ENCODE peak calls at places on chromosome 7, in seven cellular contexts. J, M, Y, Q, N, G and F are unnamed samples.
A peak's percentile ranks its signal among the peaks of the same experiment; 100 is the strongest.

GRCh38 chr7:21580073-21580521 is 37.3 kb downstream of the DNAH11 start:
- DNase-seq in Y (peak; percentile 23), J (peak; percentile 11), N (peak; percentile 94), Q (no peak), G (no peak), M (no peak), F (no peak)

GRCh38 chr7:90897961-90898469 is 301.9 kb downstream of the CDK14 start:
- DNase-seq in Y (peak; percentile 8), N (no peak), Q (no peak), J (no peak), M (no peak), G (no peak), F (no peak)

GRCh38 chr7:129433823-129434171 is 435 bp upstream of the STRIP2 start:
- DNase-seq in Q (peak; percentile 27), Y (no peak), J (peak; percentile 52), M (no peak), N (no peak), G (peak; percentile 89), F (no peak)

GRCh38 chr7:7581531-7582179 is 15.0 kb downstream of the MIOS start:
- DNase-seq in J (no peak), M (no peak), Q (no peak), G (no peak), N (no peak), Y (no peak), F (no peak)

GRCh38 chr7:25009271-25009670 is 29.3 kb upstream of the OSBPL3 start:
- DNase-seq in J (peak; percentile 36), G (no peak), N (peak; percentile 95), Y (no peak), Q (no peak), M (no peak), F (no peak)

GRCh38 chr7:31261373-31261772 is 79.2 kb downstream of the NEUROD6 start:
- DNase-seq in Y (no peak), J (no peak), Q (no peak), N (no peak), G (no peak), M (no peak), F (no peak)

GRCh38 chr7:7173956-7174632 is 8.2 kb upstream of the C1GALT1 start:
- DNase-seq in J (no peak), Q (no peak), M (no peak), Y (no peak), N (no peak), G (no peak), F (no peak)

GRCh38 chr7:17560516-17560915 is 262.1 kb downstream of the AHR start:
- DNase-seq in Y (no peak), G (no peak), M (no peak), Q (no peak), J (peak; percentile 13), N (no peak), F (no peak)

GRCh38 chr7:11760372-11760771 is 71.6 kb downstream of the THSD7A start:
- DNase-seq in G (peak; percentile 64), Y (no peak), Q (no peak), M (no peak), N (peak; percentile 28), J (peak; percentile 64), F (no peak)

GRCh38 chr7:50346548-50347497 is 42.3 kb downstream of the IKZF1 start:
- DNase-seq in M (no peak), Y (no peak), J (no peak), G (no peak), Q (no peak), N (no peak), F (no peak)

GRCh38 chr7:36440880-36441279 is 51.2 kb downstream of the ANLN start:
- DNase-seq in J (peak; percentile 37), N (peak; percentile 61), Y (no peak), G (peak; percentile 53), Q (no peak), M (no peak), F (no peak)

GRCh38 chr7:30674876-30675275 is 7.4 kb downstream of the CRHR2 start:
- DNase-seq in G (no peak), J (no peak), Y (no peak), Q (no peak), N (no peak), M (no peak), F (no peak)

GRCh38 chr7:22194633-22195273 is 162.2 kb downstream of the RAPGEF5 start:
- DNase-seq in N (no peak), J (no peak), Y (no peak), G (no peak), Q (no peak), M (no peak), F (no peak)

GRCh38 chr7:113770146-113770738 is 148.6 kb downstream of the PPP1R3A start:
- DNase-seq in J (no peak), G (no peak), M (no peak), Q (no peak), Y (no peak), N (no peak), F (no peak)

DNA sequence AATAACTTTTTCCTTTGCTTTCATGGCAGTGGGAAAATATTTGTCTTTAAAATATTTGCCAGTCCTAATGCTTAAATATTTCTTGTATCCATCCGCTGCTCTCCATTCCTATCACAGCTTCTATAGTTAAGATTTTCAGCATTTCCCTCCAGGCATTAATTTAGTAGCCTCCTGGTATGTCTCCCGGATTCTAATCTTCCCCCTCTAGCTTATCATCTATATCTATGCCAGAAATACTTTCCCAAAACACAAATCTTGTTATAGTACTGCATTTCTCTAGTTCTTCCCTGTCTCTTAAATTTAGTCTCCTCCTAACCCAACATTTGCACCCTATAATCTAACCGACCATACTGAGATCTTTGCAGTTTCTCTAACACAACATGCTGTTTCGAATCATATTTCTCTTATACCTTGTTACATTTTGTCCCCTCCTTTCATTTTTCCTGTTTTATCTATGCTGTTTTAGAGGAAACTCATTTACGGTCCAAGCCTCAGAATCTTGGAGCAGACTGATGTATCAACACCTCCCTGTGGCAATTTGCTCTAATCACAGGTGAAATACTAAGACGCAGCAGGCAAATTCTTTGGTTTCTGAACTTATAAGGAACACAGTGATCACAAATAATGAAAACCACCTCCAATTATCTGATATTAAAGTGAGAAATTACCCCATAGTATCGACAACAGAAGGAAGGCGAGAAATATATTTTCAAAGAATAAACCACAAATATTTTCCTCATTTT is 10.3 kb downstream of the CNTNAP2 start:
- DNase-seq in M (no peak), G (no peak), N (no peak), Y (no peak), Q (no peak), J (no peak), F (no peak)
- TF ChIP-seq CTCF in M (no peak), G (no peak), N (no peak), Y (no peak), Q (no peak), J (no peak), F (no peak)

GRCh38 chr7:1122832-1123501 is 35.1 kb downstream of the GPER1 start:
- DNase-seq in N (no peak), M (no peak), Q (no peak), J (no peak), G (no peak), Y (no peak), F (no peak)

GRCh38 chr7:1124816-1125602 is 35.0 kb downstream of the ZFAND2A start:
- DNase-seq in Y (no peak), G (no peak), M (no peak), J (no peak), N (peak; percentile 17), Q (no peak), F (no peak)

GRCh38 chr7:1121886-1122831 is 34.2 kb downstream of the GPER1 start:
- DNase-seq in M (no peak), J (no peak), Q (no peak), G (no peak), Y (no peak), N (no peak), F (no peak)

GRCh38 chr7:1124164-1124563 is 35.8 kb downstream of the ZFAND2A start:
- DNase-seq in Y (no peak), Q (no peak), J (no peak), N (no peak), G (no peak), M (no peak), F (no peak)

GRCh38 chr7:1123721-1124120 is 35.8 kb downstream of the GPER1 start:
- DNase-seq in N (peak; percentile 88), Q (no peak), Y (no peak), M (no peak), G (peak; percentile 79), J (peak; percentile 53), F (peak; percentile 45)
- TF ChIP-seq CTCF in N (peak; percentile 65), Q (no peak), Y (no peak), M (no peak), G (peak; percentile 49), J (peak; percentile 5), F (peak; percentile 67)

GRCh38 chr7:514651-515598 is 4.7 kb downstream of the PDGFA start:
- DNase-seq in N (no peak), G (no peak), M (no peak), J (no peak), Y (no peak), Q (no peak), F (no peak)

GRCh38 chr7:512541-513311 is 6.9 kb downstream of the PDGFA start:
- DNase-seq in G (no peak), Y (no peak), J (no peak), M (no peak), Q (no peak), N (no peak), F (no peak)

GRCh38 chr7:512146-512510 is 7.5 kb downstream of the PDGFA start:
- DNase-seq in N (no peak), Q (no peak), G (no peak), Y (no peak), M (no peak), J (no peak), F (no peak)

GRCh38 chr7:514242-514641 is 5.4 kb downstream of the PDGFA start:
- DNase-seq in J (no peak), Q (no peak), G (no peak), Y (no peak), M (no peak), N (no peak), F (no peak)

DNA sequence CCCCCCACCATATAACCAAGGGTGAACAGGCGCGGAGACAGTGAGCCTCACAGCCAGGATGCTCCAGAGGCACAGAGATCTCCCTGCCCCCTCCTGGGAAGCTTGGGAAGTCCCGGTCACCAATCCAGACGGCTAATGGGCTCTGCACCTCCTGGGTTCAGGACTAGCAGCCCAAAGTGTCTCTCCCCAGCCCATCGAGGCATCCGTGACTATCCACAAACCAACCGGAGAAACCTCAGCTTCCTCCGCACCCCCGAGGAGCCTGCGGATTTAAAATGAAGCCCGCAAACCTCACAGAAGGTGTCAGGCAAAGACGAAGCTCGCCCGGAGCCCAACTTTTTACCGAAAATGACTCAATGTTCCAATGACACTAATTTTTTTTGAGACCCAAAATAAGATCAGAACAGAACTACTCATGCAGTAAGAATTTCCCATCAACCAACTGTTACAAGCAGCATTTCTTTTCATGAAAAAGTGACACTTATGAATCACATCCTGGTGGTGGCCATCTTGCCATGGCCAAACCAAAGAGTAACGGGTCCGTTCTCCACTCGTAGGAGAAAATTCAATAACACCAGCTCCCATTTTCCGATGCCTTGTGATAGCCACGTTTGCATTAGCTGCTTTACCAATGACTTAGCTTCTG is 6.0 kb downstream of the PDGFA start:
- DNase-seq in G (no peak), J (no peak), N (peak; percentile 25), Y (no peak), Q (no peak), M (no peak), F (no peak)
- TF ChIP-seq CTCF in G (no peak), J (no peak), N (no peak), Y (no peak), Q (no peak), M (no peak), F (no peak)

DNA sequence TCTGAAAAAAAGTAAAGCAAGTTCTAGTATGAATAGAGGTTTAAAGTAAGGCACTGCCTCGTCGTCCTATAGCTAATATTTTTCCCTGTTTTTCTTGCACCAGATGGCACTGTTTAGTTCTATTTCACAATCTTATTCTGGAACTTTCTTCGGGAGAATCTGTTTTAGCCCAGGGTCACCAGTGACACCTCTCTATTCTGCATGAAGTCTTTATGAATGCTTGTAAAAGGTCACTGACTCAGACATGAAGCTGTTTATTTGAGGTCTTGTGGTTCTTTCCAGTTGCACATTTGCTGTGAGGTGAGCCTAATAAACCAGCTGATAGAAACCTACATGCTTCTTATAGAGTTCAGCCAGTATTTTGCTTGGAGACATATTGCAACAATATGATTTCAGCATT is 444.3 kb downstream of the AUTS2 start:
- DNase-seq in M (no peak), N (peak; percentile 75), Q (no peak), G (peak; percentile 31), J (no peak), Y (no peak), F (no peak)
- TF ChIP-seq CTCF in M (no peak), N (peak; percentile 11), Q (peak; percentile 13), G (peak; percentile 68), J (peak; percentile 41), Y (no peak), F (peak; percentile 22)